ENCODE peak calls at places on chromosomes 6 and 20, in seven cellular contexts. One of them, this sample, is unnamed.

GRCh38 chr20:49675368-49676151 is 38.1 kb downstream of the B4GALT5 start:
- DNase-seq in bronchial epithelial cell: no peak
- DNase-seq in GM12865: peak
- DNase-seq in nephron progenitor cell: no peak
- DNase-seq in IMR-90: no peak
- DNase-seq in Peyer's patch: no peak
- DNase-seq in cardiac fibroblast: peak
- DNase-seq in this sample: peak

GRCh38 chr6:124995645-124996325 is 33.5 kb downstream of the RNF217 start:
- DNase-seq in bronchial epithelial cell: peak
- DNase-seq in GM12865: no peak
- DNase-seq in nephron progenitor cell: no peak
- DNase-seq in IMR-90: no peak
- DNase-seq in Peyer's patch: no peak
- DNase-seq in cardiac fibroblast: peak
- DNase-seq in this sample: no peak

GRCh38 chr6:148869589-148869988 is 122.8 kb downstream of the UST start:
- DNase-seq in bronchial epithelial cell: peak
- DNase-seq in GM12865: no peak
- DNase-seq in nephron progenitor cell: no peak
- DNase-seq in IMR-90: peak
- DNase-seq in Peyer's patch: no peak
- DNase-seq in cardiac fibroblast: peak
- DNase-seq in this sample: no peak

GRCh38 chr20:43853174-43853803 is 61.4 kb upstream of the TOX2 start:
- DNase-seq in bronchial epithelial cell: peak
- DNase-seq in GM12865: no peak
- DNase-seq in nephron progenitor cell: no peak
- DNase-seq in IMR-90: peak
- DNase-seq in Peyer's patch: no peak
- DNase-seq in cardiac fibroblast: peak
- DNase-seq in this sample: no peak

GRCh38 chr20:21396921-21397340 is 395 bp downstream of the NKX2-4 start:
- DNase-seq in bronchial epithelial cell: no peak
- DNase-seq in GM12865: no peak
- DNase-seq in nephron progenitor cell: peak
- DNase-seq in IMR-90: no peak
- DNase-seq in Peyer's patch: no peak
- DNase-seq in cardiac fibroblast: no peak
- DNase-seq in this sample: peak

GRCh38 chr6:170269873-170270541 is 20.9 kb downstream of the DLL1 start:
- DNase-seq in bronchial epithelial cell: no peak
- DNase-seq in GM12865: no peak
- DNase-seq in nephron progenitor cell: no peak
- DNase-seq in IMR-90: peak
- DNase-seq in Peyer's patch: no peak
- DNase-seq in cardiac fibroblast: no peak
- DNase-seq in this sample: no peak

GRCh38 chr6:168583821-168584220 is 142.8 kb downstream of the SMOC2 start:
- DNase-seq in bronchial epithelial cell: no peak
- DNase-seq in GM12865: no peak
- DNase-seq in nephron progenitor cell: no peak
- DNase-seq in IMR-90: no peak
- DNase-seq in Peyer's patch: no peak
- DNase-seq in cardiac fibroblast: no peak
- DNase-seq in this sample: no peak

GRCh38 chr6:15205321-15205720 is 40.5 kb upstream of the JARID2 start:
- DNase-seq in bronchial epithelial cell: no peak
- DNase-seq in GM12865: no peak
- DNase-seq in nephron progenitor cell: no peak
- DNase-seq in IMR-90: no peak
- DNase-seq in Peyer's patch: no peak
- DNase-seq in cardiac fibroblast: no peak
- DNase-seq in this sample: no peak

GRCh38 chr6:123771126-123771525 is 32.5 kb upstream of the NKAIN2 start:
- DNase-seq in bronchial epithelial cell: peak
- DNase-seq in GM12865: no peak
- DNase-seq in nephron progenitor cell: no peak
- DNase-seq in IMR-90: no peak
- DNase-seq in Peyer's patch: no peak
- DNase-seq in cardiac fibroblast: no peak
- DNase-seq in this sample: no peak

GRCh38 chr6:154345811-154346210 is 10.8 kb downstream of the IPCEF1 start:
- DNase-seq in bronchial epithelial cell: no peak
- DNase-seq in GM12865: no peak
- DNase-seq in nephron progenitor cell: no peak
- DNase-seq in IMR-90: no peak
- DNase-seq in Peyer's patch: no peak
- DNase-seq in cardiac fibroblast: no peak
- DNase-seq in this sample: no peak

GRCh38 chr6:153044295-153044694 is 41.8 kb upstream of the MTRF1L start:
- DNase-seq in bronchial epithelial cell: peak
- DNase-seq in GM12865: no peak
- DNase-seq in nephron progenitor cell: no peak
- DNase-seq in IMR-90: no peak
- DNase-seq in Peyer's patch: no peak
- DNase-seq in cardiac fibroblast: no peak
- DNase-seq in this sample: no peak

GRCh38 chr6:18363746-18364145 is 23.4 kb upstream of the RNF144B start:
- DNase-seq in bronchial epithelial cell: no peak
- DNase-seq in GM12865: no peak
- DNase-seq in nephron progenitor cell: no peak
- DNase-seq in IMR-90: no peak
- DNase-seq in Peyer's patch: no peak
- DNase-seq in cardiac fibroblast: peak
- DNase-seq in this sample: no peak

GRCh38 chr20:32582659-32583580 is 2.2 kb downstream of the NOL4L start:
- DNase-seq in bronchial epithelial cell: no peak
- DNase-seq in GM12865: no peak
- DNase-seq in nephron progenitor cell: peak
- DNase-seq in IMR-90: no peak
- DNase-seq in Peyer's patch: no peak
- DNase-seq in cardiac fibroblast: no peak
- DNase-seq in this sample: peak

GRCh38 chr6:101114703-101115102 is 233.6 kb upstream of the ASCC3 start:
- DNase-seq in bronchial epithelial cell: peak
- DNase-seq in GM12865: peak
- DNase-seq in nephron progenitor cell: peak
- DNase-seq in IMR-90: peak
- DNase-seq in Peyer's patch: no peak
- DNase-seq in cardiac fibroblast: peak
- DNase-seq in this sample: peak

GRCh38 chr6:111663692-111664564 is 58.2 kb upstream of the TRAF3IP2 start:
- DNase-seq in bronchial epithelial cell: no peak
- DNase-seq in GM12865: no peak
- DNase-seq in nephron progenitor cell: peak
- DNase-seq in IMR-90: peak
- DNase-seq in Peyer's patch: no peak
- DNase-seq in cardiac fibroblast: peak
- DNase-seq in this sample: no peak

GRCh38 chr6:113696960-113697359 is 160.2 kb upstream of the MARCKS start:
- DNase-seq in bronchial epithelial cell: peak
- DNase-seq in GM12865: no peak
- DNase-seq in nephron progenitor cell: no peak
- DNase-seq in IMR-90: peak
- DNase-seq in Peyer's patch: no peak
- DNase-seq in cardiac fibroblast: no peak
- DNase-seq in this sample: no peak

GRCh38 chr6:111978826-111979225 is 75.1 kb upstream of the CCN6 start:
- DNase-seq in bronchial epithelial cell: peak
- DNase-seq in GM12865: no peak
- DNase-seq in nephron progenitor cell: no peak
- DNase-seq in IMR-90: no peak
- DNase-seq in Peyer's patch: no peak
- DNase-seq in cardiac fibroblast: no peak
- DNase-seq in this sample: no peak

GRCh38 chr6:157755032-157755751 is 67.9 kb upstream of the SNX9 start:
- DNase-seq in bronchial epithelial cell: no peak
- DNase-seq in GM12865: no peak
- DNase-seq in nephron progenitor cell: no peak
- DNase-seq in IMR-90: peak
- DNase-seq in Peyer's patch: no peak
- DNase-seq in cardiac fibroblast: no peak
- DNase-seq in this sample: no peak

GRCh38 chr6:17093692-17094091 is 8.2 kb upstream of the STMND1 start:
- DNase-seq in bronchial epithelial cell: no peak
- DNase-seq in GM12865: peak
- DNase-seq in nephron progenitor cell: peak
- DNase-seq in IMR-90: no peak
- DNase-seq in Peyer's patch: no peak
- DNase-seq in cardiac fibroblast: no peak
- DNase-seq in this sample: no peak

GRCh38 chr6:110188791-110189190 is 8.6 kb downstream of the CDC40 start:
- DNase-seq in bronchial epithelial cell: peak
- DNase-seq in GM12865: no peak
- DNase-seq in nephron progenitor cell: no peak
- DNase-seq in IMR-90: peak
- DNase-seq in Peyer's patch: no peak
- DNase-seq in cardiac fibroblast: peak
- DNase-seq in this sample: no peak

GRCh38 chr20:12241065-12241464 is 323.4 kb downstream of the BTBD3 start:
- DNase-seq in bronchial epithelial cell: no peak
- DNase-seq in GM12865: no peak
- DNase-seq in nephron progenitor cell: no peak
- DNase-seq in IMR-90: no peak
- DNase-seq in Peyer's patch: no peak
- DNase-seq in cardiac fibroblast: no peak
- DNase-seq in this sample: no peak

GRCh38 chr20:12177657-12178293 is 260.1 kb downstream of the BTBD3 start:
- DNase-seq in bronchial epithelial cell: no peak
- DNase-seq in GM12865: no peak
- DNase-seq in nephron progenitor cell: no peak
- DNase-seq in IMR-90: no peak
- DNase-seq in Peyer's patch: no peak
- DNase-seq in cardiac fibroblast: peak
- DNase-seq in this sample: no peak

GRCh38 chr6:131059486-131059885 is 3.6 kb downstream of the EPB41L2 start:
- DNase-seq in bronchial epithelial cell: peak
- DNase-seq in GM12865: no peak
- DNase-seq in nephron progenitor cell: no peak
- DNase-seq in IMR-90: peak
- DNase-seq in Peyer's patch: no peak
- DNase-seq in cardiac fibroblast: peak
- DNase-seq in this sample: no peak

GRCh38 chr6:31528307-31528777 is 420 bp upstream of the MCCD1 start:
- DNase-seq in bronchial epithelial cell: no peak
- DNase-seq in GM12865: no peak
- DNase-seq in nephron progenitor cell: no peak
- DNase-seq in IMR-90: no peak
- DNase-seq in Peyer's patch: no peak
- DNase-seq in cardiac fibroblast: no peak
- DNase-seq in this sample: no peak

GRCh38 chr6:37304766-37305165 is 46.8 kb upstream of the TMEM217 start:
- DNase-seq in bronchial epithelial cell: no peak
- DNase-seq in GM12865: no peak
- DNase-seq in nephron progenitor cell: no peak
- DNase-seq in IMR-90: no peak
- DNase-seq in Peyer's patch: no peak
- DNase-seq in cardiac fibroblast: no peak
- DNase-seq in this sample: no peak

GRCh38 chr6:37303091-37303620 is 45.2 kb upstream of the TMEM217 start:
- DNase-seq in bronchial epithelial cell: no peak
- DNase-seq in GM12865: no peak
- DNase-seq in nephron progenitor cell: no peak
- DNase-seq in IMR-90: no peak
- DNase-seq in Peyer's patch: no peak
- DNase-seq in cardiac fibroblast: no peak
- DNase-seq in this sample: no peak

GRCh38 chr6:37302086-37302686 is 44.2 kb upstream of the TMEM217 start:
- DNase-seq in bronchial epithelial cell: no peak
- DNase-seq in GM12865: no peak
- DNase-seq in nephron progenitor cell: no peak
- DNase-seq in IMR-90: no peak
- DNase-seq in Peyer's patch: no peak
- DNase-seq in cardiac fibroblast: no peak
- DNase-seq in this sample: no peak

GRCh38 chr6:37306026-37306425 is 47.8 kb upstream of the RNF8 start:
- DNase-seq in bronchial epithelial cell: peak
- DNase-seq in GM12865: no peak
- DNase-seq in nephron progenitor cell: no peak
- DNase-seq in IMR-90: no peak
- DNase-seq in Peyer's patch: no peak
- DNase-seq in cardiac fibroblast: no peak
- DNase-seq in this sample: no peak

DNA sequence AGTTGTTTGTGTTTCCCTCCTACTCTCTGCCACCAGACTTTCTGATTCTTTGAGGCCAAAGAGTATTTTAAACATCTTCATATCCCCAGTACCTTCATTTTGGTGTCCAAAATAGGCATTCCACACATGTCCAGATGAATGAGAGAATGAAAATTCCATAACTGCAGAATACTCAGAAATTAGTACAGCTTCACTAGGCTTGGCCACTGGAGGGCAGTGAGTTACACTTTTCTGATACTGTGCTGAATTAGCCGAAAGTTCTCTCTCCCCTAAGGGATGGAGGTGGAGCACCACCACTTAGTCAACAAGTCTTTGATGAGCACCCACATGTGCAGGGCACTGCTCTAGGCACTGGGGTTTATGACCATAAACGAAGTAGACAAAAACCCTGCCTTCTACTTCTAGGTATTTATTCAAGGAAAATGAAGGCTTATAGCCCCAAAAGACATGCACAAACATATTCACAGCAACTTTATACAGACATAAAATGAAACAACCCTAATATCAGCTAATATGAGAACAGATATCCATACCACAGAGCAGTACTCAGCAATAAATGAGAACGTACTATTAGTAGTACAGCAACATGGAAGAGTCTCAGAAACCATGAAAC is 46.1 kb upstream of the TMEM217 start:
- DNase-seq in bronchial epithelial cell: peak
- DNase-seq in GM12865: peak
- DNase-seq in nephron progenitor cell: peak
- DNase-seq in IMR-90: peak
- DNase-seq in Peyer's patch: no peak
- DNase-seq in cardiac fibroblast: peak
- DNase-seq in this sample: peak
- TF ChIP-seq CTCF in bronchial epithelial cell: peak
- TF ChIP-seq CTCF in GM12865: peak
- TF ChIP-seq CTCF in nephron progenitor cell: peak
- TF ChIP-seq CTCF in IMR-90: peak
- TF ChIP-seq CTCF in Peyer's patch: peak
- TF ChIP-seq CTCF in cardiac fibroblast: peak
- TF ChIP-seq CTCF in this sample: peak

GRCh38 chr6:127291495-127291894 is 24.8 kb downstream of the RNF146 start:
- DNase-seq in bronchial epithelial cell: peak
- DNase-seq in GM12865: peak
- DNase-seq in nephron progenitor cell: no peak
- DNase-seq in IMR-90: no peak
- DNase-seq in Peyer's patch: no peak
- DNase-seq in cardiac fibroblast: peak
- DNase-seq in this sample: peak
- TF ChIP-seq CTCF in bronchial epithelial cell: no peak
- TF ChIP-seq CTCF in GM12865: no peak
- TF ChIP-seq CTCF in nephron progenitor cell: no peak
- TF ChIP-seq CTCF in IMR-90: no peak
- TF ChIP-seq CTCF in Peyer's patch: no peak
- TF ChIP-seq CTCF in cardiac fibroblast: no peak
- TF ChIP-seq CTCF in this sample: no peak

GRCh38 chr6:50062051-50062450 is 12.3 kb upstream of the DEFB112 start:
- DNase-seq in bronchial epithelial cell: peak
- DNase-seq in GM12865: peak
- DNase-seq in nephron progenitor cell: peak
- DNase-seq in IMR-90: peak
- DNase-seq in Peyer's patch: no peak
- DNase-seq in cardiac fibroblast: no peak
- DNase-seq in this sample: peak
- TF ChIP-seq CTCF in bronchial epithelial cell: peak
- TF ChIP-seq CTCF in GM12865: peak
- TF ChIP-seq CTCF in nephron progenitor cell: peak
- TF ChIP-seq CTCF in IMR-90: no peak
- TF ChIP-seq CTCF in Peyer's patch: no peak
- TF ChIP-seq CTCF in cardiac fibroblast: no peak
- TF ChIP-seq CTCF in this sample: peak

GRCh38 chr20:13953227-13953626 is 37.2 kb downstream of the SEL1L2 start:
- DNase-seq in bronchial epithelial cell: no peak
- DNase-seq in GM12865: peak
- DNase-seq in nephron progenitor cell: peak
- DNase-seq in IMR-90: no peak
- DNase-seq in Peyer's patch: no peak
- DNase-seq in cardiac fibroblast: no peak
- DNase-seq in this sample: no peak
- TF ChIP-seq CTCF in bronchial epithelial cell: no peak
- TF ChIP-seq CTCF in GM12865: peak
- TF ChIP-seq CTCF in nephron progenitor cell: peak
- TF ChIP-seq CTCF in IMR-90: no peak
- TF ChIP-seq CTCF in Peyer's patch: no peak
- TF ChIP-seq CTCF in cardiac fibroblast: no peak
- TF ChIP-seq CTCF in this sample: no peak